ENCODE peak calls at places on chromosomes 13 and 19, in nine cellular contexts. I is GM23248; T is caudate nucleus; A is psoas muscle; M is body of pancreas; Z is brain microvascular endothelial cell; B is fibroblast of lung; U is CD8-positive, alpha-beta memory T cell; X is heart right ventricle. R is an unnamed sample.

GRCh38 chr19:31253816-31254551 is 95.3 kb downstream of the TSHZ3 start:
- DNase-seq in X (no peak), I (no peak), M (no peak), B (peak; percentile 62), T (no peak), U (no peak), A (no peak), Z (no peak), R (no peak)

GRCh38 chr19:28466107-28467045 is 746.6 kb downstream of the UQCRFS1 start:
- DNase-seq in A (peak; percentile 74), U (peak; percentile 38), T (no peak), X (peak; percentile 58), M (peak; percentile 77), B (peak; percentile 44), I (peak; percentile 66), Z (peak; percentile 14), R (peak; percentile 81)

GRCh38 chr13:40161931-40162330 is 504.5 kb downstream of the FOXO1 start:
- DNase-seq in U (no peak), Z (no peak), M (no peak), T (no peak), X (no peak), I (no peak), A (no peak), B (no peak), R (no peak)

GRCh38 chr19:53824134-53824611 is at the start of gene NLRP12:
- DNase-seq in Z (no peak), A (peak; percentile 49), X (no peak), B (no peak), U (no peak), M (no peak), I (no peak), T (no peak), R (no peak)

GRCh38 chr19:56837004-56837403 is 3.5 kb downstream of the PEG3 start:
- DNase-seq in Z (no peak), U (no peak), B (no peak), A (no peak), X (no peak), M (peak; percentile 20), I (peak; percentile 18), T (no peak), R (no peak)

GRCh38 chr19:12749938-12750521 is 1.6 kb upstream of the BEST2 start:
- DNase-seq in X (no peak), U (no peak), A (no peak), T (no peak), Z (peak; percentile 39), I (peak; percentile 33), M (no peak), B (peak; percentile 44), R (peak; percentile 33)

GRCh38 chr19:49795615-49796014 is 17.5 kb downstream of the FUZ start:
- DNase-seq in X (no peak), I (no peak), Z (no peak), T (no peak), U (no peak), A (no peak), B (no peak), M (no peak), R (no peak)

GRCh38 chr19:48368942-48369341 is 4.8 kb downstream of the SYNGR4 start:
- DNase-seq in I (no peak), Z (no peak), U (no peak), M (no peak), A (no peak), X (no peak), T (no peak), B (no peak), R (peak; percentile 84)

GRCh38 chr13:40895715-40896184 is 106.3 kb downstream of the SLC25A15 start:
- DNase-seq in U (no peak), I (no peak), X (no peak), A (no peak), M (no peak), T (no peak), Z (no peak), B (no peak), R (peak; percentile 53)

GRCh38 chr19:47274891-47275865 is 493 bp downstream of the INAFM1 start:
- DNase-seq in Z (no peak), X (peak; percentile 52), T (no peak), M (peak; percentile 43), B (peak; percentile 25), A (no peak), U (no peak), I (peak; percentile 64), R (no peak)

GRCh38 chr19:53432088-53432661 is 391 bp downstream of the ZNF761 start:
- DNase-seq in Z (peak; percentile 0), I (peak; percentile 52), B (peak; percentile 6), M (no peak), A (peak; percentile 63), X (peak; percentile 21), U (no peak), T (no peak), R (no peak)

DNA sequence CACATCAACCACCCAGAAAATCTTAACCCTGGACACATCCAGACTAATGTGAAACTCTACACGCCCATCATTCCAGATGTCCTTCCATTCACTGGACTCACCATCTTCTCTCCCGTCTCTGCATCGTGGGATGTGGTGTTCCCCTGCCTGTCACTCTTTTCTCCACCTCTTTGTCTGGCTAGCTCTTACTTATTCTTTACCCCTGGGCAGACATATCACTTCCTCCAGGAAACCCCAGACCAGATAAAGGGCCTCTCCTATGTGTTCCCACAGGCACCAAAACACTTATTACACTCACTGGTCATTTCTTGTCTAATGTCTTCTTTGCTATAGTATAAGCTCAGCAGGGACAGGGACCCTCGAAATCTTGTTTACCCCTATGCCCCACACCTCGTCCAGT is 109.3 kb upstream of the IPO5 start:
- DNase-seq in A (no peak), M (no peak), U (no peak), Z (peak; percentile 16), B (no peak), X (no peak), I (no peak), T (no peak), R (no peak)
- H3K27ac ChIP-seq in A (no peak overlapping the region), M (no peak overlapping the region), U (no peak overlapping the region), Z (no peak overlapping the region), B (no peak overlapping the region), X (no peak overlapping the region), I (no peak overlapping the region), T (no peak overlapping the region), R (no peak overlapping the region)

GRCh38 chr19:765179-765738 is 14.3 kb downstream of the MISP start:
- DNase-seq in I (no peak), U (no peak), Z (no peak), M (no peak), A (no peak), T (no peak), B (no peak), X (no peak), R (no peak)

GRCh38 chr19:772043-772442 is 21.1 kb downstream of the MISP start:
- DNase-seq in X (no peak), A (no peak), U (no peak), I (no peak), Z (no peak), B (no peak), M (no peak), T (no peak), R (no peak)

GRCh38 chr19:769610-770009 is 18.7 kb downstream of the MISP start:
- DNase-seq in I (no peak), U (no peak), B (no peak), Z (no peak), X (no peak), M (no peak), A (no peak), T (no peak), R (no peak)

GRCh38 chr19:771332-771785 is 20.4 kb downstream of the MISP start:
- DNase-seq in Z (peak; percentile 22), U (no peak), X (no peak), I (peak; percentile 83), T (no peak), B (peak; percentile 39), M (no peak), A (peak; percentile 72), R (no peak)

DNA sequence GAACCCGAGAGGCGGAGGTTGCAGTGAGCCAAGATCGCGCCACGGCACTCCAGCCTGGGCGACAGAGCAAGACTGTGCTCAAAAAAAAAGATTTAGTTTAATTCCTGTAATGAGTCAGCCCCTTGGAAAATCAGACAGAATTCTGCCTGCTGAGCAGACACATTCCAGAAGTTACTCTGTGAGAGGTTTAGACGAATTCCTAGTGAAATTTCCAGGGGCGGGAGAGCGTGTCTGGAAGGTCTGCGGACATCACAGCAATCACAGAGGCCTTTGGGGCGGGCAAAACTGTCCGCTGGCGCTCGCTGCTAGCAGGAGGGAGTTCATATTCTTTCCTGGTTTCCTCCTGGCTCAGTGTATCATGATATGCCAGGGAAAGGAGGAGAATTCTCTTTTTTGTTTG is 17.5 kb downstream of the MISP start:
- DNase-seq in A (no peak), X (no peak), T (no peak), U (no peak), Z (peak; percentile 77), B (peak; percentile 92), M (no peak), I (peak; percentile 91), R (no peak)
- H3K27ac ChIP-seq in A (no peak overlapping the region), X (no peak overlapping the region), T (no peak overlapping the region), U (no peak overlapping the region), Z (peak overlapping the region; percentile 28), B (no peak overlapping the region), M (no peak overlapping the region), I (peak overlapping the region; percentile 51), R (no peak overlapping the region)

DNA sequence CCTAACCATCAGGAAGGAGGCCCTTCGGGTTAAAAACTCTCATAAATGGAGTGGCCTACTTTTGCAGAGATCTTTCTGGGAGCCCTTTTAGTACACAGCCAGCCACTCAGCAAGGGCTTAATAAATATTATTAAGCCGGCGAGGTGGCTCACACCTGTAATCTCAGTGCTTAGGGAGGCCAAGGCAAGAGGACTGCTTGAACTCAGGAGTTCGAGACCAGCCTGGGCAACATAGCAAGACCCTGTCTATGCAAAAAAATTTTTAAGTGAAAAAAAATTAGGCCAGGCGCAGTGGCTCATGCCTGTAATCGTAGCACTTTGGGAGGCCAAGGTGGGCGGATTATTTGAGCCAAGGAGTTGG is 810 bp upstream of the KANK2 start:
- DNase-seq in A (no peak), X (no peak), M (no peak), Z (no peak), I (no peak), U (no peak), T (no peak), B (no peak), R (no peak)
- H3K27ac ChIP-seq in A (peak overlapping the region; percentile 84), X (peak overlapping the region; percentile 97), M (peak overlapping the region; percentile 86), Z (no peak overlapping the region), I (peak overlapping the region; percentile 40), U (no peak overlapping the region), T (peak overlapping the region; percentile 27), B (peak overlapping the region; percentile 34), R (peak overlapping the region; percentile 81)

GRCh38 chr19:40576181-40576584 is 490 bp upstream of the SHKBP1 start:
- DNase-seq in A (peak; percentile 58), T (no peak), M (no peak), B (no peak), X (no peak), U (no peak), Z (no peak), I (no peak), R (no peak)

GRCh38 chr19:40580619-40581018 is 3.9 kb downstream of the SHKBP1 start:
- DNase-seq in A (no peak), X (no peak), I (no peak), U (no peak), Z (no peak), M (no peak), B (no peak), T (no peak), R (no peak)

GRCh38 chr19:40578442-40578908 is 1.8 kb downstream of the SHKBP1 start:
- DNase-seq in I (peak; percentile 28), Z (no peak), U (no peak), B (peak; percentile 46), A (no peak), X (peak; percentile 47), M (no peak), T (no peak), R (no peak)

GRCh38 chr19:40575326-40575725 is 1.3 kb upstream of the SHKBP1 start:
- DNase-seq in U (no peak), X (no peak), M (no peak), A (no peak), I (no peak), T (no peak), Z (no peak), B (no peak), R (no peak)

GRCh38 chr19:40576585-40577451 is at the start of gene SHKBP1:
- DNase-seq in X (peak; percentile 96), M (peak; percentile 95), I (peak; percentile 97), A (peak; percentile 97), T (peak; percentile 80), U (peak; percentile 92), Z (peak; percentile 91), B (peak; percentile 92), R (peak; percentile 97)
- H3K27ac ChIP-seq in X (peak within 1 kb of the TSS; percentile 83), M (peak within 1 kb of the TSS; percentile 72), I (no peak within 1 kb of the TSS), A (peak within 1 kb of the TSS; percentile 80), T (peak within 1 kb of the TSS; percentile 77), U (peak within 1 kb of the TSS; percentile 86), Z (peak within 1 kb of the TSS; percentile 85), B (peak within 1 kb of the TSS; percentile 63), R (peak within 1 kb of the TSS; percentile 66)

R was measured in colonic mucosa.